ENCODE peak calls at places on chromosomes 6 and 20, in four cellular contexts. N is IMR-90; X is activated CD8-positive, alpha-beta T cell treated with anti-CD3 and anti-CD28 coated beads for 36 hours; K is tibial nerve. E is an unnamed sample.

GRCh38 chr6:73394577-73395354 is at the start of gene DDX43:
- DNase-seq in N (no peak), X (peak), K (peak), E (no peak)

GRCh38 chr6:157198425-157199279 is 124.7 kb downstream of the TMEM242 start:
- DNase-seq in N (peak), X (no peak), K (no peak), E (no peak)

GRCh38 chr6:17454316-17455005 is 61.1 kb downstream of the CAP2 start:
- DNase-seq in N (peak), X (no peak), K (no peak), E (no peak)

GRCh38 chr20:51750037-51750769 is 18.0 kb downstream of the ATP9A start:
- DNase-seq in N (peak), X (peak), K (no peak), E (no peak)

GRCh38 chr20:56986931-56987720 is 279.3 kb downstream of the BMP7 start:
- DNase-seq in N (no peak), X (no peak), K (no peak), E (no peak)

GRCh38 chr6:82785206-82785605 is 280.4 kb downstream of the UBE3D start:
- DNase-seq in N (no peak), X (no peak), K (no peak), E (no peak)

GRCh38 chr20:61310954-61311353 is 58.9 kb downstream of the CDH4 start:
- DNase-seq in N (no peak), X (no peak), K (no peak), E (no peak)

GRCh38 chr6:9233686-9234085 is 798.3 kb upstream of the SLC35B3 start:
- DNase-seq in N (no peak), X (no peak), K (no peak), E (no peak)

GRCh38 chr6:89483111-89483720 is 50.3 kb downstream of the ANKRD6 start:
- DNase-seq in N (no peak), X (no peak), K (no peak), E (no peak)

GRCh38 chr6:40845588-40845987 is 193.4 kb downstream of the UNC5CL start:
- DNase-seq in N (peak), X (peak), K (no peak), E (peak)

GRCh38 chr6:10526156-10526555 is 5.0 kb downstream of the GCNT2 start:
- DNase-seq in N (no peak), X (no peak), K (no peak), E (no peak)

GRCh38 chr6:25137497-25137896 is 141.7 kb upstream of the CARMIL1 start:
- DNase-seq in N (no peak), X (peak), K (no peak), E (no peak)

GRCh38 chr6:148027201-148027600 is 315.4 kb upstream of the SASH1 start:
- DNase-seq in N (no peak), X (no peak), K (no peak), E (no peak)

GRCh38 chr6:6820688-6821238 is 232.2 kb downstream of the LY86 start:
- DNase-seq in N (no peak), X (no peak), K (no peak), E (no peak)

GRCh38 chr6:56356431-56356830 is 109.1 kb upstream of the COL21A1 start:
- DNase-seq in N (peak), X (no peak), K (no peak), E (no peak)

GRCh38 chr6:7391244-7391643 is 1.6 kb downstream of the RIOK1 start:
- DNase-seq in N (no peak), X (no peak), K (no peak), E (no peak)

GRCh38 chr6:26431258-26432162 is 8.8 kb upstream of the BTN3A3 start:
- DNase-seq in N (no peak), X (no peak), K (no peak), E (no peak)

GRCh38 chr6:167793421-167793820 is 33.3 kb upstream of the AFDN start:
- DNase-seq in N (no peak), X (no peak), K (no peak), E (no peak)

GRCh38 chr6:168469198-168469943 is 28.4 kb downstream of the SMOC2 start:
- DNase-seq in N (no peak), X (no peak), K (peak), E (no peak)

GRCh38 chr6:1600764-1601615 is 8.7 kb upstream of the FOXC1 start:
- DNase-seq in N (no peak), X (no peak), K (no peak), E (no peak)

GRCh38 chr6:157549468-157549745 is 168.4 kb downstream of the ZDHHC14 start:
- DNase-seq in N (no peak), X (no peak), K (no peak), E (no peak)

GRCh38 chr20:46964299-46965123 is 69.9 kb downstream of the EYA2 start:
- DNase-seq in N (no peak), X (no peak), K (no peak), E (no peak)

GRCh38 chr6:90458353-90459224 is 128.3 kb downstream of the MAP3K7 start:
- DNase-seq in N (no peak), X (peak), K (no peak), E (no peak)

GRCh38 chr6:83509416-83509815 is 2.9 kb upstream of the PRSS35 start:
- DNase-seq in N (peak), X (no peak), K (no peak), E (no peak)

GRCh38 chr6:23350752-23351453 is 775.1 kb upstream of the NRSN1 start:
- DNase-seq in N (no peak), X (no peak), K (no peak), E (no peak)

GRCh38 chr6:157981395-157982296 is at the start of gene SYNJ2:
- DNase-seq in N (peak), X (peak), K (peak), E (peak)

GRCh38 chr20:62875419-62876355 is 14.1 kb upstream of the TCFL5 start:
- DNase-seq in N (peak), X (peak), K (peak), E (no peak)
- TF ChIP-seq CTCF in N (peak), X (no peak), K (peak), E (no peak)

GRCh38 chr20:49029203-49029602 is 16.9 kb upstream of the CSE1L start:
- DNase-seq in N (peak), X (no peak), K (no peak), E (no peak)

GRCh38 chr20:49024220-49024619 is 21.9 kb upstream of the CSE1L start:
- DNase-seq in N (no peak), X (no peak), K (no peak), E (no peak)

GRCh38 chr20:49030954-49031619 is 15.0 kb upstream of the CSE1L start:
- DNase-seq in N (no peak), X (no peak), K (no peak), E (no peak)

GRCh38 chr20:49032455-49032854 is 13.7 kb upstream of the CSE1L start:
- DNase-seq in N (no peak), X (no peak), K (no peak), E (no peak)

DNA sequence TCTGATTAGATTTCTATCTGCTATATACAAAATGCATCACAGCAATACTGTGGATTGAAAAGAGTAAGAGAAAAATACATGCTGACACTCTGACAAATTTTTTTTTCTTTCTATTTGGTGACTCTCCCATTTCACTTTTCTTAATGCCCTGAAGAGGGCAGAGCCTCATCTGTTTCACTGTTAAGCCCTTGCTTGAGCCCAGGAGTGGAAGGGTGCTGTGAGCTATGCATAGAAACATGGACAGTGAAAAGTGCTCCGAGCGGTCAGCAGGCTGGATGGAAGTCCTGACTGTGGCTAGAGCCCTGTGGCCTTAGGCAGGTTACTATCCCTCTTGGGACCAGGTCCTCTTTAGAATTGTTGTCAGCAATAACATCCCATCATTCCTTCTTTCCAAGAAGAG is 17.4 kb upstream of the CSE1L start:
- DNase-seq in N (peak), X (no peak), K (no peak), E (no peak)
- TF ChIP-seq CTCF in N (peak), X (peak), K (no peak), E (no peak)

GRCh38 chr6:117451607-117452164 is 25.9 kb upstream of the ROS1 start:
- DNase-seq in N (peak), X (no peak), K (no peak), E (no peak)

GRCh38 chr6:117448011-117448410 is 22.3 kb upstream of the ROS1 start:
- DNase-seq in N (no peak), X (no peak), K (no peak), E (no peak)

GRCh38 chr6:117448732-117449131 is 23.0 kb upstream of the ROS1 start:
- DNase-seq in N (peak), X (no peak), K (no peak), E (no peak)

GRCh38 chr6:117446851-117447250 is 21.1 kb upstream of the ROS1 start:
- DNase-seq in N (no peak), X (no peak), K (no peak), E (no peak)

DNA sequence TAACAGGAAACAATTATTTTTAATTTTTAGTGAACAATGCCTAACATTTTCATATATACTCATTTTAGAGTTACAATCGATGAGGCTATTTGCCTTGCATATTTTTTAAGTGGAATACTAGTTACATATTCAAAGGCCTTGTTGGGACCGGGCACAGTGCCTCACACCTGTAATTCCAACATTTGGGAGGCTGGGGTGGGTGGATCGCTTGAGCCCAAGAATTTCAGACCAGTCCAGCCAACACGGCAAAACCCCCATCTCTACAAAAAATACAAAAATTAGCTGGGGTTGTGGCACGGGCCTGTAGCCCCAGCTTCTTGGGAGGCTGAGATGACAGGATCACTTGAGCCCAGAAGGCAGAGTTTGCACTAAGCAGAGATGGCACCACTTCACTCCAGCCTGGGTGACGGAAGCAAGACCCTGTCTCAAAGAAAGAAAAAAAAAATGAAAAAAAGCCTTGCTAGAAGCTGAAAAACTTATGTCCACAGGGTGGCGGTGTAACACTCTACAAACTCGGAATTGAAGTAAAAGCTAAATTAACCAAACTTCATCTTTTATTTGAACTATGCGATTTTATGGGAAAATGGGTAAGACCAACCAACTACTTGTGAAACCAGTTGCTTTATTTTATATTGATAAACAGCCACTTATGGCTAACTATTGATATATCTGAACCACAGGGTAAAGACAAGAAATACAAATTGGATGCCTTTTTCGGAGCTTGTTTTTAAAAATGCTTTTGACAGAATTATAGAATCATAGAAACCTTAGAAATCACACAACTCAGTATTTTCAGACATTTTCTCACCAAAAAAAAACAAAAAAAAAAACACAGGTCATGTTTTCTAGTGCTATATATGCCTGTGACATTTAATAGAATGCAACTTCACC is 24.1 kb upstream of the ROS1 start:
- DNase-seq in N (peak), X (peak), K (peak), E (peak)
- TF ChIP-seq CTCF in N (peak), X (peak), K (peak), E (peak)

GRCh38 chr20:14745830-14746229 is 408.4 kb upstream of the FLRT3 start:
- DNase-seq in N (no peak), X (no peak), K (no peak), E (no peak)

GRCh38 chr20:14744723-14745122 is 407.3 kb upstream of the FLRT3 start:
- DNase-seq in N (no peak), X (no peak), K (no peak), E (peak)

DNA sequence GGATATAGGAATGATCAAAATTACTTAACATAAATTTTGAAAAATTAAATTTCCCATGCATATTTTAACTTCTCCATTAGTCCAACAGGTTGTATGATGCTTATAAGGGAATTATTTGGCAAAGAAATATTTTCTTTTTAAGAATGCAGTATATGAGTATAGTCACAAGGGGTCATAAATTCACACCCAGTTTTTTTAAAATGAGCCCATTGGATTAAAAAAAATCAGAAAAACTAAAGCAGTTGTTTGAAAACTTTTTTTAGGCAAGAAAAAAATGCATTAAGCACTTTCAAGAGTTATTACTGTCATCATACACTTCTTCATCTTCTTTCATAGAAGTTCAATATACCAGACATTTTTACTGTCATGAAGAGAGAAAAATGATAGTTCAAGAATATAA is 404.2 kb upstream of the FLRT3 start:
- DNase-seq in N (no peak), X (no peak), K (no peak), E (no peak)
- TF ChIP-seq CTCF in N (no peak), X (no peak), K (no peak), E (no peak)

E was measured in GM13976.